ENCODE peak calls at places on chromosome 6, in five cellular contexts. O is psoas muscle, L is neuronal stem cell, J is mammary epithelial cell, Z is IMR-90. Q is an unnamed sample. For H3K27me3 and H3K9me3, the result is how much of the 10 kb centered on the place peaks cover.

GRCh38 chr6:35742842-35743241 is 6.0 kb downstream of the ARMC12 start:
- DNase-seq in O (no peak), L (no peak), J (no peak), Z (no peak), Q (no peak)

GRCh38 chr6:68400396-68400795 is 234.7 kb upstream of the ADGRB3 start:
- DNase-seq in O (no peak), L (no peak), J (no peak), Z (no peak), Q (no peak)

GRCh38 chr6:70834520-70834919 is 122.3 kb downstream of the B3GAT2 start:
- DNase-seq in O (no peak), L (no peak), J (no peak), Z (peak), Q (no peak)

GRCh38 chr6:43282060-43282459 is 16.0 kb upstream of the SLC22A7 start:
- DNase-seq in O (no peak), L (no peak), J (no peak), Z (no peak), Q (no peak)

GRCh38 chr6:15351631-15352030 is 105.8 kb downstream of the JARID2 start:
- DNase-seq in O (peak), L (no peak), J (peak), Z (peak), Q (peak)

GRCh38 chr6:90691823-90692222 is 105.0 kb upstream of the MAP3K7 start:
- DNase-seq in O (no peak), L (no peak), J (peak), Z (no peak), Q (no peak)

GRCh38 chr6:133017581-133017980 is 203.2 kb downstream of the RPS12 start:
- DNase-seq in O (no peak), L (no peak), J (peak), Z (peak), Q (peak)

GRCh38 chr6:11202513-11203305 is 29.8 kb downstream of the NEDD9 start:
- DNase-seq in O (no peak), L (peak), J (no peak), Z (peak), Q (no peak)

GRCh38 chr6:162705736-162706135 is 21.8 kb downstream of the PRKN start:
- DNase-seq in O (no peak), L (no peak), J (no peak), Z (no peak), Q (no peak)

GRCh38 chr6:126228001-126228791 is 111.7 kb upstream of the CENPW start:
- DNase-seq in O (no peak), L (peak), J (no peak), Z (no peak), Q (no peak)

GRCh38 chr6:16688984-16689636 is 72.2 kb downstream of the ATXN1 start:
- DNase-seq in O (no peak), L (no peak), J (peak), Z (peak), Q (peak)

GRCh38 chr6:16694789-16695188 is 66.5 kb downstream of the ATXN1 start:
- DNase-seq in O (no peak), L (no peak), J (no peak), Z (no peak), Q (no peak)

GRCh38 chr6:16691328-16691727 is 69.9 kb downstream of the ATXN1 start:
- DNase-seq in O (no peak), L (no peak), J (no peak), Z (no peak), Q (no peak)

GRCh38 chr6:16687045-16687444 is 74.2 kb downstream of the ATXN1 start:
- DNase-seq in O (no peak), L (no peak), J (no peak), Z (no peak), Q (no peak)

GRCh38 chr6:16690244-16691142 is 70.8 kb downstream of the ATXN1 start:
- DNase-seq in O (no peak), L (no peak), J (peak), Z (peak), Q (no peak)
- H3K4me3 ChIP-seq in O (no peak), L (no peak), J (no peak), Z (no peak), Q (no peak)

DNA sequence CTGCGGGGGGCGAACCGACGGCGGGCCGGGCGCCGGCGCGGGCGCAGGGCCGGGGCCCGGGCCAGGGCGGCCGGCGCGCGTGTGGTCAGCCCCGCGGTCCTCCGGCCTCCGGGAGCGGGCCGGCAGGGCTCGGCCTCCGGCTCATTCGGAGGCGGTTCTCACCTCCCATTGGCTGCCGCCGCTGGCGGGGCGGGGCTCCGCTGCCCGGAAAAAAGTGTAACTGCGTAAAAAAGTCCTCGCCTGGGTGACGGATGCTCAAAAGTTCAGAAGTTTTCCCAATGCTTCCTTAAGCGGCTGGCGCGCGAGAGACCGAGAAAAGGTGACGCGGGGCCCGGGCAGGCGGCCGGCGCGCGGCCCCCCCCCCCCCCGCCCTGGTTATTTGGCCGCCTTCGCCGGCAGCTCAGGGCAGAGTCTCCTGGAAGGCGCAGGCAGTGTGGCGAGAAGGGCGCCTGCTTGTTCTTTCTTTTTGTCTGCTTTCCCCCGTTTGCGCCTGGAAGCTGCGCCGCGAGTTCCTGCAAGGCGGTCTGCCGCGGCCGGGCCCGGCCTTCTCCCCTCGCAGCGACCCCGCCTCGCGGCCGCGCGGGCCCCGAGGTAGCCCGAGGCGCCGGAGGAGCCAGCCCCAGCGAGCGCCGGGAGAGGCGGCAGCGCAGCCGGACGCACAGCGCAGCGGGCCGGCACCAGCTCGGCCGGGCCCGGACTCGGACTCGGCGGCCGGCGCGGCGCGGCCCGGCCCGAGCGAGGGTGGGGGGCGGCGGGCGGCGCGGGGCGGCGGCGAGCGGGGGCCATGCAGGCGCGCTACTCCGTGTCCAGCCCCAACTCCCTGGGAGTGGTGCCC is at the start of gene FOXC1:
- DNase-seq in O (peak), L (peak), J (peak), Z (peak), Q (peak)
- H3K27me3 ChIP-seq in O (half or more), L (half or more), J (under half), Z (under half), Q (under half)

GRCh38 chr6:164266851-164267250 is 852.3 kb downstream of the QKI start:
- DNase-seq in O (no peak), L (no peak), J (no peak), Z (no peak), Q (no peak)
- H3K9me3 ChIP-seq in O (under half), L (under half), J (under half), Z (under half), Q (under half)

GRCh38 chr6:158487495-158487894 is 72.4 kb upstream of the TMEM181 start:
- DNase-seq in O (no peak), L (no peak), J (no peak), Z (peak), Q (no peak)
- H3K4me3 ChIP-seq in O (no peak), L (no peak), J (no peak), Z (no peak), Q (no peak)

GRCh38 chr6:170316071-170316470 is 9.5 kb downstream of the FAM120B start:
- DNase-seq in O (no peak), L (no peak), J (no peak), Z (peak), Q (no peak)

GRCh38 chr6:170314983-170315382 is 8.4 kb downstream of the FAM120B start:
- DNase-seq in O (no peak), L (no peak), J (no peak), Z (peak), Q (no peak)

GRCh38 chr6:170312876-170313275 is 6.3 kb downstream of the FAM120B start:
- DNase-seq in O (no peak), L (no peak), J (no peak), Z (no peak), Q (no peak)

GRCh38 chr6:170311696-170312095 is 5.1 kb downstream of the FAM120B start:
- DNase-seq in O (no peak), L (no peak), J (no peak), Z (peak), Q (no peak)

DNA sequence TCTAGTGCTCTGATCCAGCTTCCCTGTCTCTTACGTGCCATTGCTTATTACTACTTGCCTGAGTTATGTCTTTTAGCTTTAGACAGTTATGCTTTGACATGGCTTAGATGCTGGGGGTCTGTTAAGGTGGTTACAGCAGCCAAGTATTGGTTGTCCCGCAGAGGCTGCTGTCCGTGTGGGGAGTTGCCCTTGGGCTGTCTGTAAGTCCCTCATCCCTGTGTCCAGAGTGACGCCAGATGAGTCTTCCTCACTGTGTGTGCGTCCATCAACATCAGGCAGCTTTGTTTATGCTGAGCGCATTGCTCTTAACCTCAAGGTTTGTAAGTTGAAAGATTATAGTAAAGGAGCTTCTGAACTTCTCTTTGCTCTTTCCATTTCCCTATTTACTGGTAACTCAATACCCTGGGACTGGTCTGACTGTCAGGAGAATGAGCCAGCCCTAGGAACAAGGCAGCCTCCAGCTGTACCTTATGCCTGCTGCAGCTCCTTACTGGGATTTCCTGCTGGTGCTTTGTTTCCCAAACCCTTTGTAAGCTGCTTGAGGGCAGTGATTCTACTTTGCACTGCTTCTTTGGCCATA is 7.2 kb downstream of the FAM120B start:
- DNase-seq in O (no peak), L (no peak), J (no peak), Z (peak), Q (no peak)
- H3K27me3 ChIP-seq in O (under half), L (under half), J (under half), Z (under half), Q (under half)

GRCh38 chr6:75204222-75204958 is 1.5 kb downstream of the COL12A1 start:
- DNase-seq in O (peak), L (peak), J (peak), Z (peak), Q (peak)
- H3K9me3 ChIP-seq in O (under half), L (under half), J (under half), Z (under half), Q (under half)

GRCh38 chr6:33314515-33314942 is 651 bp upstream of the TAPBP start:
- DNase-seq in O (peak), L (no peak), J (peak), Z (peak), Q (peak)
- H3K4me3 ChIP-seq in O (peak), L (peak), J (peak), Z (peak), Q (peak)

Q was measured in MG63.